ENCODE peak calls at places on chromosome 3, in seven cellular contexts. Q, Z, J, G, K, X and W are unnamed samples.

GRCh38 chr3:141972394-141972793 is 96.0 kb downstream of the ATP1B3 start:
- DNase-seq in Q (no peak), Z (no peak), J (no peak), G (no peak), K (no peak), X (no peak), W (no peak)

GRCh38 chr3:31270010-31270409 is 262.7 kb upstream of the STT3B start:
- DNase-seq in Q (no peak), Z (no peak), J (no peak), G (no peak), K (no peak), X (no peak), W (no peak)

GRCh38 chr3:117661636-117662095 is 952.1 kb downstream of the TUSC7 start:
- DNase-seq in Q (no peak), Z (no peak), J (no peak), G (no peak), K (no peak), X (no peak), W (no peak)

GRCh38 chr3:104723000-104723399 is 643.7 kb upstream of the ALCAM start:
- DNase-seq in Q (no peak), Z (no peak), J (no peak), G (no peak), K (no peak), X (no peak), W (no peak)

GRCh38 chr3:107753494-107753893 is 230.7 kb downstream of the BBX start:
- DNase-seq in Q (peak; percentile 32), Z (no peak), J (no peak), G (no peak), K (no peak), X (peak; percentile 40), W (peak; percentile 26)

GRCh38 chr3:126398423-126399347 is 4.0 kb downstream of the CFAP100 start:
- DNase-seq in Q (no peak), Z (no peak), J (peak; percentile 64), G (no peak), K (peak; percentile 72), X (no peak), W (no peak)

GRCh38 chr3:72044231-72044935 is 259.4 kb upstream of the PROK2 start:
- DNase-seq in Q (no peak), Z (no peak), J (no peak), G (no peak), K (no peak), X (no peak), W (no peak)

GRCh38 chr3:28576590-28577220 is 228.1 kb upstream of the AZI2 start:
- DNase-seq in Q (no peak), Z (no peak), J (no peak), G (no peak), K (no peak), X (no peak), W (no peak)

GRCh38 chr3:100992086-100993033 is 861 bp downstream of the ABI3BP start:
- DNase-seq in Q (no peak), Z (no peak), J (no peak), G (no peak), K (no peak), X (no peak), W (no peak)

GRCh38 chr3:81426826-81427565 is 334.4 kb downstream of the GBE1 start:
- DNase-seq in Q (no peak), Z (no peak), J (no peak), G (no peak), K (no peak), X (no peak), W (no peak)

GRCh38 chr3:149000207-149000745 is 8.9 kb downstream of the GYG1 start:
- DNase-seq in Q (no peak), Z (no peak), J (no peak), G (no peak), K (no peak), X (no peak), W (no peak)

GRCh38 chr3:114554716-114555115 is 260.9 kb downstream of the TIGIT start:
- DNase-seq in Q (no peak), Z (no peak), J (no peak), G (no peak), K (no peak), X (no peak), W (no peak)

GRCh38 chr3:73398084-73398483 is 226.7 kb downstream of the PDZRN3 start:
- DNase-seq in Q (no peak), Z (no peak), J (no peak), G (no peak), K (no peak), X (no peak), W (no peak)

GRCh38 chr3:175392653-175393052 is 533.5 kb downstream of the NAALADL2 start:
- DNase-seq in Q (no peak), Z (no peak), J (no peak), G (no peak), K (no peak), X (no peak), W (no peak)

GRCh38 chr3:161042023-161042501 is 63.1 kb downstream of the B3GALNT1 start:
- DNase-seq in Q (no peak), Z (no peak), J (no peak), G (no peak), K (no peak), X (no peak), W (no peak)

GRCh38 chr3:158105710-158106438 is at the start of gene SHOX2:
- DNase-seq in Q (peak; percentile 51), Z (peak; percentile 15), J (peak; percentile 82), G (no peak), K (no peak), X (no peak), W (peak; percentile 26)

GRCh38 chr3:158104346-158105020 is 1.7 kb downstream of the SHOX2 start:
- DNase-seq in Q (no peak), Z (no peak), J (no peak), G (no peak), K (no peak), X (no peak), W (no peak)

GRCh38 chr3:158103956-158104338 is 2.3 kb downstream of the SHOX2 start:
- DNase-seq in Q (peak; percentile 16), Z (no peak), J (no peak), G (no peak), K (no peak), X (no peak), W (no peak)

GRCh38 chr3:158106773-158107461 is 697 bp upstream of the SHOX2 start:
- DNase-seq in Q (peak; percentile 42), Z (no peak), J (peak; percentile 57), G (no peak), K (no peak), X (no peak), W (no peak)

GRCh38 chr3:158105124-158105709 is 1.0 kb downstream of the SHOX2 start:
- DNase-seq in Q (peak; percentile 24), Z (peak; percentile 62), J (peak; percentile 77), G (no peak), K (no peak), X (no peak), W (peak; percentile 9)
- TF ChIP-seq POLR2A in Q (no peak), Z (no peak), J (no peak), G (no peak), K (no peak), X (no peak), W (no peak)

DNA sequence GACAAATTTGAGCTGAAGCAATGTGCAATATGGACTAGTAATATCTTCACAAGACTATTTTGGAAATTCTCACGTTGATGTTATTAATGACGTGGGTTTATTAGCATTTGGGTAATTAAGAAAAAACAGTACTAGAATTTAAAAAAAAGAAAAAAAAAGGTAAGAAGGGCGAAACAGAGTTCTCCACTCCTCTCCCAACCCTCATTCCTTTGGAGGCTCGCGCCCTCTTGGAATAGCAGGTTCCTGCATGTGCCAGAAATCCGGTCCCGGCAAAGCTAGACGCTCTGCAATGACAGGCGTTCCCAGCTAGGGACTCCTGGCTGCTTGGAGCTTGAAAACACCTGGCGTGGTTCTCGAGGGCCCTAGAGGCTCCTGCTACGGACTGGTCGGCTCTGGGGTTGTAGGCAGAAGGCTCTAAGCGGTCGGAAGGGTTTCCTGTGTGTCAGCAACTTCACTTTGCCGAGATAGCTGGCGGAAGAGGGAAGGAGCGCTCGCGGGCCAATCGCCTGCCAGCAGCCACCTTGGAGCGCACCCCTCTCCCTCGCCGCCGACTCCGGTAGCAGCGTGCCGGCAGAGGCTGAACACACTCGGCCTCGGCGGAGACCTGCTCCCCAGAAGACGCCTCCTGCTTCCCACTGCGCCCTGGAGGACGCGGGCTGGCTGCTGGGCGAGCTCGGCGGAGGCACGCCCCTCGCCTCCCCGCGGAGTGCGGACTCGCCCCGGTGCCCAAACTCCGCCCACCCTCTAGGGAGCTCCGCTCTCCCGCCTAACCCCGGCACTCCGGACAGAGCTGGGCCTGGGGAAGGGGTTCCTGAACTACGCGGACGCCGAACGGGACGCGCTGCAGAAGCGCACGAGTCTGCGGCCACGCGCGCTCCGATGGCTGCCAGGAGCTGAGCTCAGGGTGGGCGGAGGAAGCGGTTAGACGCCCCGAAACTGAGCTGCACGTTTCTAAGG is at the start of gene P2RY1:
- DNase-seq in Q (peak; percentile 19), Z (no peak), J (peak; percentile 87), G (peak; percentile 52), K (peak; percentile 81), X (peak; percentile 84), W (peak; percentile 68)
- TF ChIP-seq POLR2A in Q (peak; percentile 33), Z (peak; percentile 34), J (peak; percentile 19), G (no peak), K (peak; percentile 39), X (peak; percentile 31), W (no peak)

DNA sequence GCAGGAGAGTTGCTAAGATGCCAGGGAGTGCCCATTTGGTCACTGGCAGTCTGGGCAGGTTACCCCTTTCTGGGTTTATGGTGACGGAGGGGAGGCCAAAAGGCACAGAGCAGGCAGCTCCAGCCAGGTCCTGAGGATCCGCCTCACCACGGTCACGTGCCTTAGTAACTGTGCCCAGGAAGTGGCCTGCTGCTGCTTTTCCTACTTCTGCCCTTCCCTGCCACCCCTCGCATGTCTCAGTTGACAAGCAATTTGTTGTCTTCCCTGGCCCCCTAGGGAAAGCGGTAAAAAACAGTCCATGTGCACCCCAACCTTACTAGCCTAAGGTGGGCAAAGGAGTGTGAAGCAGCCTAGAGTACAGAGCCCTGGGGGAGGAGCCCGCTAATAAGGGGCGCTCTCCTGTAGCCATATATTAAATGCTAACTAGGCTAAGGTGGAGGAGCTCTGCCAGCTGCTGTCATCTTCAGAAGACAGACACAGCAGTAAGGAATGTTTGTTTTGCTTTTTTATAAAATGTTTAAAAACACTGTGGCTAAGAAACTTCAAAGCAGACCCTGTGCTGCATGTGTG is 9.1 kb upstream of the LIPH start:
- DNase-seq in Q (no peak), Z (no peak), J (peak; percentile 78), G (no peak), K (no peak), X (no peak), W (no peak)
- TF ChIP-seq POLR2A in Q (no peak), Z (no peak), J (no peak), G (no peak), K (no peak), X (no peak), W (no peak)

GRCh38 chr3:65927576-65927975 is 111.1 kb downstream of the MAGI1 start:
- DNase-seq in Q (no peak), Z (no peak), J (no peak), G (no peak), K (no peak), X (no peak), W (no peak)

GRCh38 chr3:65928110-65928509 is 110.6 kb downstream of the MAGI1 start:
- DNase-seq in Q (no peak), Z (no peak), J (no peak), G (no peak), K (no peak), X (no peak), W (no peak)

GRCh38 chr3:65922441-65922840 is 116.3 kb downstream of the MAGI1 start:
- DNase-seq in Q (no peak), Z (no peak), J (no peak), G (no peak), K (no peak), X (no peak), W (no peak)

GRCh38 chr3:65925254-65925954 is 113.3 kb downstream of the MAGI1 start:
- DNase-seq in Q (no peak), Z (no peak), J (no peak), G (no peak), K (no peak), X (no peak), W (no peak)

GRCh38 chr3:65924762-65925161 is 114.0 kb downstream of the MAGI1 start:
- DNase-seq in Q (no peak), Z (no peak), J (no peak), G (no peak), K (no peak), X (no peak), W (no peak)
- TF ChIP-seq POLR2A in Q (no peak), Z (no peak), J (no peak), G (no peak), K (no peak), X (no peak), W (no peak)